ENCODE peak calls at places on chromosomes 11 and 22, in five cellular contexts. V is endothelial cell of umbilical vein, D is keratinocyte, N is HCT116, I is fibroblast of lung. O is an unnamed sample.

GRCh38 chr11:131234146-131234680 is 136.2 kb upstream of the NTM start:
- DNase-seq in V (no peak), D (no peak), N (no peak), I (no peak), O (no peak)

GRCh38 chr22:39898997-39899396 is 1.9 kb upstream of the GRAP2 start:
- DNase-seq in V (no peak), D (no peak), N (no peak), I (no peak), O (no peak)

GRCh38 chr22:42317691-42318547 is 47.5 kb upstream of the TCF20 start:
- DNase-seq in V (no peak), D (no peak), N (no peak), I (no peak), O (no peak)

GRCh38 chr11:7385532-7385931 is 99.8 kb upstream of the OLFML1 start:
- DNase-seq in V (no peak), D (no peak), N (no peak), I (no peak), O (no peak)

GRCh38 chr22:25923952-25924351 is 182.0 kb downstream of the MYO18B start:
- DNase-seq in V (no peak), D (no peak), N (no peak), I (no peak), O (no peak)

GRCh38 chr11:121154473-121154872 is 53.4 kb downstream of the TECTA start:
- DNase-seq in V (no peak), D (no peak), N (no peak), I (no peak), O (no peak)

GRCh38 chr11:9330387-9331384 is 16.3 kb upstream of the TMEM41B start:
- DNase-seq in V (no peak), D (no peak), N (no peak), I (peak), O (no peak)

GRCh38 chr11:67456068-67456705 is 1.0 kb downstream of the CABP4 start:
- DNase-seq in V (no peak), D (no peak), N (no peak), I (no peak), O (no peak)

GRCh38 chr11:35061516-35062440 is 77.2 kb upstream of the CD44 start:
- DNase-seq in V (no peak), D (no peak), N (no peak), I (no peak), O (no peak)

GRCh38 chr11:46972821-46973220 is 36.3 kb downstream of the CSTPP1 start:
- DNase-seq in V (no peak), D (no peak), N (no peak), I (no peak), O (no peak)

GRCh38 chr11:35304393-35304790 is 115.0 kb downstream of the SLC1A2 start:
- DNase-seq in V (no peak), D (no peak), N (no peak), I (peak), O (no peak)

GRCh38 chr22:27842236-27842993 is 40.9 kb upstream of the MN1 start:
- DNase-seq in V (no peak), D (no peak), N (no peak), I (no peak), O (no peak)

GRCh38 chr11:124761301-124762021 is 629 bp downstream of the ESAM start:
- DNase-seq in V (peak), D (no peak), N (no peak), I (no peak), O (no peak)
- TF ChIP-seq EZH2 in V (no peak), D (no peak), N (no peak), I (no peak), O (no peak)

DNA sequence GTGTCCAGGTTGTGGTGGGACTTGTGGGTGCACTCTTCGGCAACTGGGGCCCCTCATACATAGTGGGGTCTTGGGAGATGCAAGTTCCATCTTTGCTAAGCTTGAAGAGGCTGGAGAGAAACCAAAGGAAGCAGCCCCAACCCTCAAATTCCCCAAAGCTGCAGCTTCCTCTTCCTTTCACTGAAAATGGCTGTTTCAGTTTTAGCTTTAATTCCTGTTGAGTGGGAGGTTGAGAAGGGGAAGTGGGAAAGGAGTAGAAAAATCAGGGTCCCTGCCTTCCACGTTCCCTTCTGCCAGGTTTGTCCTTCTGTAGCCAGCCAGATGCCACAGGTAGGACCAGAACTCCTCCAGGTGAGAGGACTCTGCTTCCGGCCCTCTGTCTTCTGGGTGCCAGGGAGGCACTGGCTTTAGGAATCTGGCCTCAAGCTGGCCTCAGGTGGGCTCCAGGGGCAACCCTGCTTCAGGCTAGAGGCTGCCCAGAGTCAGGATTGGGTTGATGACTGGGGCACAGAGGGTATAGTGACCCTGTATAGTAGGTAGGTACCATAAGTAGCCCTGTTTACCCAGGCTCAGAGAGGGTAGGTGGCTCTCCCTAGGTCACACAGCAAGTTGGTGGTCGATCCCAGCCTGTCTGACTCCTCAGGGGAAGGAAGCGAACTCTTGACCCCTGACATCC is 16.2 kb downstream of the P2RY6 start:
- DNase-seq in V (no peak), D (no peak), N (no peak), I (no peak), O (no peak)
- H3K27ac ChIP-seq in V (peak), D (no peak), N (no peak), I (no peak), O (no peak)

DNA sequence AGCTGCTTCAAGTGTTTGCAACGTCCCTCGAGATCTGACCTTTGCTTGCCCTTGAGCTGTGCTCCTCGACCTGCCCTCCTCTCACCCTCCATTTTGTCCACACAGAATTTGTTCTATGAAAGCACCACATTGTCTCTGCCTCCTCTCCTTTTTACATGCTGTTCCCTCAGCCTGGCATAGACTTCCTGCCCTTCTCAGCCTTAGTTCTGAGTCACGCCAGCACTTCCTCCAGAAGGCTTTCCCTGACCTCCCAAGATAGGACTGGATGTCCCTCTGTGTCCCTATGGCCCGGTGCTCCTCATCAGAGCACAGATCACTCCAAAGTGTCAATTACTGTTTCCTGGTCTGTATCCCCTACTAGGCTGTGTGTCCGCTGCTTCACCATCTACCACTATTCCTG is 16.2 kb downstream of the JHY start:
- DNase-seq in V (no peak), D (no peak), N (no peak), I (no peak), O (no peak)
- TF ChIP-seq EZH2 in V (no peak), D (no peak), N (no peak), I (no peak), O (no peak)

GRCh38 chr11:65870706-65871681 is 1.6 kb downstream of the EFEMP2 start:
- DNase-seq in V (no peak), D (no peak), N (no peak), I (no peak), O (no peak)
- H3K27ac ChIP-seq in V (peak), D (no peak), N (no peak), I (peak), O (no peak)